ENCODE peak calls at places on chromosomes 16 and 17, in eight cellular contexts. O, Y, Q, X, E, S, C and W are unnamed samples.

GRCh38 chr17:63696381-63696961 is 3.5 kb downstream of the LIMD2 start:
- DNase-seq in O (peak), Y (peak), Q (no peak), X (no peak), E (peak), S (peak), C (peak), W (peak)

GRCh38 chr16:4561565-4561964 is 5.4 kb downstream of the C16orf96 start:
- DNase-seq in O (no peak), Y (no peak), Q (no peak), X (no peak), E (no peak), S (no peak), C (no peak), W (no peak)

GRCh38 chr17:48728232-48729231 is at the start of gene HOXB13:
- DNase-seq in O (peak), Y (peak), Q (peak), X (no peak), E (peak), S (no peak), C (no peak), W (no peak)

GRCh38 chr17:78496311-78496710 is 80.9 kb downstream of the DNAH17 start:
- DNase-seq in O (no peak), Y (no peak), Q (no peak), X (no peak), E (no peak), S (no peak), C (no peak), W (no peak)

GRCh38 chr16:68089067-68089466 is 3.9 kb downstream of the NFATC3 start:
- DNase-seq in O (no peak), Y (no peak), Q (no peak), X (no peak), E (no peak), S (no peak), C (no peak), W (no peak)

GRCh38 chr17:29914819-29915537 is 15.1 kb downstream of the SSH2 start:
- DNase-seq in O (no peak), Y (no peak), Q (no peak), X (no peak), E (no peak), S (no peak), C (no peak), W (no peak)

GRCh38 chr16:81445926-81446317 is 1.3 kb downstream of the CMIP start:
- DNase-seq in O (no peak), Y (no peak), Q (peak), X (no peak), E (no peak), S (no peak), C (no peak), W (no peak)

GRCh38 chr17:17727111-17727659 is 45.9 kb downstream of the RAI1 start:
- DNase-seq in O (no peak), Y (no peak), Q (no peak), X (no peak), E (no peak), S (no peak), C (no peak), W (no peak)

GRCh38 chr16:84643180-84643583 is 5.1 kb upstream of the KLHL36 start:
- DNase-seq in O (peak), Y (no peak), Q (peak), X (peak), E (peak), S (no peak), C (peak), W (no peak)

GRCh38 chr17:35010093-35010492 is 29.8 kb downstream of the LIG3 start:
- DNase-seq in O (no peak), Y (no peak), Q (no peak), X (no peak), E (no peak), S (no peak), C (no peak), W (no peak)

GRCh38 chr17:57873261-57874057 is 23.6 kb upstream of the MRPS23 start:
- DNase-seq in O (no peak), Y (no peak), Q (no peak), X (no peak), E (no peak), S (no peak), C (no peak), W (no peak)

GRCh38 chr16:52296070-52296469 is 250.9 kb downstream of the TOX3 start:
- DNase-seq in O (no peak), Y (no peak), Q (no peak), X (no peak), E (no peak), S (no peak), C (no peak), W (no peak)
- TF ChIP-seq CTCF in O (no peak), Y (no peak), Q (no peak), X (no peak), E (no peak), S (no peak), C (no peak), W (no peak)

DNA sequence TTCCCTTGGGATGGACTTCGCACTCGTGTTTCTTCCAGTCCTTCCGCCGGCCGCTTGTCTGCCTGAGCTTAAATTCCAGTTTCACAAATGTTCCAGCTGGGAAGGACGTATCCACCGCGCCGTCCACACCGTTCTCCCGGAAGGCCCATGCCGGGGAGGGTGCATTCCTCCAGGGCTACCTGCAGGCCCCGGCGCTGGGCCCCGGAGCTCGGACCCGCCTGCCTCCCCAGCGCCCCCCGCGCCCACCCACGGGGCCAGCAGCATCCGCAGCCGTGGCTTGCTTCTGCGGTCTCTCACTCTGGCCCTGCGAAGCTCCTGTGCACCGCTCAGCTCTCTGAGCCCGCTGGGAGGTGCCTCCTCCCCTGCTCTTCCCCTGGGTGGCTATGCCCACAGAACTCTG is 2084.1 kb downstream of the TP53TG3F start:
- DNase-seq in O (no peak), Y (no peak), Q (no peak), X (no peak), E (no peak), S (no peak), C (no peak), W (no peak)
- TF ChIP-seq CTCF in O (no peak), Y (no peak), Q (no peak), X (no peak), E (no peak), S (no peak), C (no peak), W (no peak)

GRCh38 chr16:2690852-2691251 is 8.5 kb downstream of the KCTD5 start:
- DNase-seq in O (no peak), Y (no peak), Q (no peak), X (no peak), E (no peak), S (peak), C (no peak), W (no peak)

GRCh38 chr16:2691491-2692248 is 9.3 kb downstream of the KCTD5 start:
- DNase-seq in O (peak), Y (no peak), Q (no peak), X (no peak), E (no peak), S (no peak), C (no peak), W (no peak)

GRCh38 chr16:2689968-2690830 is 7.9 kb downstream of the KCTD5 start:
- DNase-seq in O (no peak), Y (no peak), Q (no peak), X (no peak), E (no peak), S (peak), C (no peak), W (no peak)

GRCh38 chr16:2692251-2692947 is 10.1 kb downstream of the KCTD5 start:
- DNase-seq in O (no peak), Y (no peak), Q (no peak), X (no peak), E (no peak), S (no peak), C (no peak), W (no peak)

DNA sequence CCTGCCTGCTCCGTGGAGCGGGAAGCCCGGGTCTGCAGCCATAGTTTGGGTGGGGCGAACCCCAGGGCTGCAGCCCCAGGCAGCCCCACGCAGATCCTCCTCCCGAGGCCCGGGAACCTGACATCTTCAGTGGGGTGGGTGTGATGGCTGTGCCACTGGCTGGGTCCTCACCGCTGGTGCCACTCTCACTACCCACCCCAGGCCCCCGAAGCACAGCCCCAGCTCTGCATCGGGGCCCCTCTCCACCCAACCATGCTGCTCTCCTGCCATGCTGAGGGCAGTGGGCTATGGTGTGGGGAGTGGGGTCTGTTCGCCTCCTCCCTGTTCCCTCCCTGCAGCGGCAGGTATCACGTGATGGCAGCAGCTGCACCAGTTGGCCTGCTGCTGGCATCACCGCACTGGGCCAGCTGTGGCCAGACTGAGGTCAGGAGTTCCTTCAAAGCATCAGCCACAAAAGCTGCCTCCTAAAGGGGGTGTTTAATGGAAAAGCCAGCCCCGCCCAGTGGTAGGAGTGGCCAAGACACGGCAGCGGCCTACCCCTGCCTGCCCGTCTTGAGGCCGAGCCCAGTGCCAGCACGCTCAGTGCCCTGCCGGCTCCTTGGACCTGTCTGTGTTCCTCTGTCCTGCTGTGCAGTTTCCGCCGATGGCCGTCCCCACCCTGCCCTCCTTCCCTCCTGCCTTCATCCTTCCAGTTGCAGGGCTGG is 10.8 kb downstream of the KCTD5 start:
- DNase-seq in O (peak), Y (peak), Q (no peak), X (no peak), E (no peak), S (no peak), C (peak), W (no peak)
- TF ChIP-seq CTCF in O (no peak), Y (no peak), Q (no peak), X (no peak), E (no peak), S (no peak), C (no peak), W (no peak)

DNA sequence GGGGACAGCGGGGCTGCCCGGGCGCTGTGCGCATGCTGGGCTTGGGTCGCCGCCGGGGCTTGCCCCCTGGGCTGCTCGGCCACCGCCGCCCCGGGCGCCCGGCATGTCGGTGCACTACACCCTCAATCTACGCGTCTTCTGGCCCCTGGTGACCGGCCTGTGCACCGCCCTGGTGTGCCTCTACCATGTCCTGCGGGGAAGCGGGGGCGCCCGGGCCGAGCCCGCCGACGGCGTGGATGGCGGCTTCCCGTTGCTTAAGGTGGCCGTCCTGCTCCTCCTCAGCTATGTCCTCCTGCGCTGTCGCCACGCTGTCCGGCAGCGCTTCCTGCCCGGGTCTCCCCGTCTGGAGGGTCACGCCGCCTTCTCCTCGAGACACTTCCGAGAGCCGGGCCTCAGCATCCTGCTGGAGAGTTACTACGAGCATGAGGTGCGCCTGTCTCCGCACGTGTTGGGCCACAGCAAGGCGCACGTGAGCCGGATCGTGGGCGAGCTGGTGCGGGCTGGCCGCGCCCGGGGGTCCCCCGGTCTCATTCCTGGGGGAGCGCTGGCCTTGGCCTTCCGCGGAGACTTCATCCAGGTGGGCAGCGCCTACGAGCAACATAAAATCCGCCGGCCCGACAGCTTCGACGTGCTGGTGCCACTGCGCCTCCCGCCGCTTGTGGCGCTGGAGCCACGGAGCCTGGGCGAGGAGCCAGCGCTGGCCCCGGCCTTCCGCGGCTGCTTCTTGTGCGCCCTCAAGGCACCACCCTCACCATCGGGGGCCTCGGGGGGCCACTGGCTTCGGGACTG is 789 bp downstream of the ITPRIPL2 start:
- DNase-seq in O (peak), Y (no peak), Q (peak), X (peak), E (peak), S (peak), C (peak), W (peak)
- TF ChIP-seq CTCF in O (no peak), Y (no peak), Q (no peak), X (no peak), E (no peak), S (no peak), C (peak), W (no peak)

GRCh38 chr17:45311406-45311761 is 5.4 kb downstream of the MAP3K14 start:
- DNase-seq in O (no peak), Y (no peak), Q (no peak), X (no peak), E (no peak), S (no peak), C (no peak), W (no peak)
- TF ChIP-seq CTCF in O (no peak), Y (no peak), Q (no peak), X (no peak), E (peak), S (no peak), C (no peak), W (no peak)